ENCODE peak calls at places on chromosomes 11 and 22, in four cellular contexts. E, U, Y and F are unnamed samples.

GRCh38 chr11:75492181-75492820 is 33.4 kb downstream of the GDPD5 start:
- DNase-seq in Y (peak), U (peak), E (no peak), F (no peak)

GRCh38 chr11:65646288-65646734 is 8.4 kb downstream of the SIPA1 start:
- DNase-seq in U (no peak), Y (no peak), E (no peak), F (no peak)

GRCh38 chr11:27485930-27486773 is 13.6 kb upstream of the LGR4 start:
- DNase-seq in U (peak), Y (no peak), E (peak), F (peak)

GRCh38 chr11:76030973-76031590 is 175.2 kb downstream of the WNT11 start:
- DNase-seq in E (no peak), U (no peak), Y (no peak), F (no peak)

GRCh38 chr22:27460596-27461347 is 340.8 kb downstream of the MN1 start:
- DNase-seq in U (no peak), E (no peak), Y (no peak), F (no peak)

GRCh38 chr11:69708731-69709401 is 5.0 kb upstream of the FGF19 start:
- DNase-seq in E (no peak), U (no peak), Y (no peak), F (peak)

GRCh38 chr22:38074181-38075104 is 9.5 kb downstream of the SLC16A8 start:
- DNase-seq in Y (no peak), E (no peak), U (no peak), F (no peak)

GRCh38 chr11:47272706-47273105 is 2.8 kb downstream of the MADD start:
- DNase-seq in E (no peak), U (peak), Y (no peak), F (no peak)

GRCh38 chr22:18994780-18995711 is 59.0 kb upstream of the PRODH start:
- DNase-seq in E (no peak), Y (no peak), U (no peak), F (peak)

GRCh38 chr11:37449146-37449545 is 851.1 kb upstream of the RAG2 start:
- DNase-seq in Y (no peak), E (no peak), U (peak), F (no peak)
- TF ChIP-seq FOSL1 in Y (no peak), E (no peak), U (no peak), F (no peak)

GRCh38 chr11:78044706-78045105 is 19.0 kb upstream of the THRSP start:
- DNase-seq in Y (no peak), U (no peak), E (no peak), F (no peak)
- TF ChIP-seq FOSL1 in Y (no peak), U (no peak), E (no peak), F (no peak)

DNA sequence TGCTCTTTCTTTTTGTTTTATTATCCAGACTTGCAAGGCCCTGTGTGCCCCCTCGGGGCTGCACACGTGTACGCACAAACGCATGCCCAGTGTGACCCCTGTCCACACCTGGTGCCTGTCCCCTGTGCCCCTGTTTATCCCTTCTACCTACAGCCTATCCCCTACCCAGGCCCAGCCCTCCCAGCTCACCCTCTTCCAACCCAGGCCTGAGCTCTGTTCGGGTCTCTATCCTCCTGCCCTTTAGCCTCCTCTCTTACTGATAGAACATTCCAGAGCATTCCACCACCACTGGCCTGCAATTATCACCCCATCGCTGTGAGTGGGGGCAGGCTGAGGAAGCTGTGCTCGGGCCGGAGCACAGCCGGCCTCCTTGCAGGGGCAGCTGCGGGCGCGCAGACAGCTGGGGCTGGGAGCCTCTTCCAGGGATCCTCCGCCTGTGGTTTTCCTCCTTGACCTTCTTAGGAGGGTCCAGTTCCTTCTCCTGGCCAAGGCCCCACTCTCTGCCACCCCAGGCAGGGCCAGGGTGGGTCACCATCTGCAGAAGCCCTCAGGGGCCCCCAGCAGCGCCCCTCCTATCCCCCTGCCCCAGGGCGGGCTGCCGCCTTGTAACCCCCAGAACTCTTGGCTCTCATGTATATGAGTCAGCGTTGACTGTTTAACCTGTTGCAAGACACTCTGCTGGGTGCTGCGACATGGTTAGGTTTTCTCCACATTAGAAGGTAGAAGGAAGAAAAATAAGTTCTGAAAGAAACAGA is 41.8 kb upstream of the KCNQ1OT1 start:
- DNase-seq in Y (no peak), E (no peak), U (peak), F (no peak)
- TF ChIP-seq FOSL1 in Y (no peak), E (no peak), U (peak), F (no peak)

GRCh38 chr22:40043086-40043485 is 48.3 kb downstream of the FAM83F start:
- DNase-seq in U (no peak), E (no peak), Y (no peak), F (no peak)
- TF ChIP-seq FOSL1 in U (no peak), E (no peak), Y (no peak), F (no peak)

DNA sequence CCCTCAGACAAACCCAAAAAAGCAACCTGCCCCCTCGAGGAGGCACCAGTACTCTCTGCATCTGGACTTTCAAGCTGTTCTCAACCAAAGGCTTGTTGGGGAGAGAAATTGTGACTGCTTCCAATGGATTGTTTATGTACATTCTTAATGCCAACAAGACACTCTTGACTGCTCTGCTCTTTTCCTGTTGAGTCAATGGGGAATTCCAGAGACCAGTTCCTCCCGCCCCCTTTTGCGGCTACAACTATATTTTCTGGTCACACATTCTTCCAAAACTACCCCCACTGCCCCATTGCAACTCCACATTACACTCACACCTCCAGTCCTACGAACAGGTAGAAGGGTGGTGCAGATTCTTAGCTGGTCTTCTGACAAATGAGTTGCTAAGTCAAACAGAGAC is 187.0 kb downstream of the DSCAML1 start:
- DNase-seq in Y (no peak), U (no peak), E (no peak), F (no peak)
- TF ChIP-seq FOSL1 in Y (no peak), U (no peak), E (no peak), F (no peak)